ENCODE peak calls at places on chromosomes 13 and 19, in eight cellular contexts. One of them, this sample, is unnamed.

GRCh38 chr19:38194061-38194701 is 29.8 kb downstream of the DPF1 start:
- DNase-seq in uterus: no peak
- DNase-seq in GM23338: no peak
- DNase-seq in adrenal gland: no peak
- DNase-seq in WERI-Rb-1: no peak
- DNase-seq in CD4-positive, CD25-positive, alpha-beta regulatory T cell: no peak
- DNase-seq in neural progenitor cell: no peak
- DNase-seq in neuronal stem cell: no peak
- DNase-seq in this sample: no peak

GRCh38 chr13:47794963-47795362 is 206.1 kb downstream of the SUCLA2 start:
- DNase-seq in uterus: no peak
- DNase-seq in GM23338: peak
- DNase-seq in adrenal gland: no peak
- DNase-seq in WERI-Rb-1: no peak
- DNase-seq in CD4-positive, CD25-positive, alpha-beta regulatory T cell: peak
- DNase-seq in neural progenitor cell: no peak
- DNase-seq in neuronal stem cell: no peak
- DNase-seq in this sample: no peak

GRCh38 chr19:4064551-4065260 is 2.0 kb downstream of the ZBTB7A start:
- DNase-seq in uterus: peak
- DNase-seq in GM23338: peak
- DNase-seq in adrenal gland: peak
- DNase-seq in WERI-Rb-1: peak
- DNase-seq in CD4-positive, CD25-positive, alpha-beta regulatory T cell: peak
- DNase-seq in neural progenitor cell: peak
- DNase-seq in neuronal stem cell: no peak
- DNase-seq in this sample: no peak

GRCh38 chr19:13077233-13077632 is 25.4 kb downstream of the LYL1 start:
- DNase-seq in uterus: no peak
- DNase-seq in GM23338: peak
- DNase-seq in adrenal gland: no peak
- DNase-seq in WERI-Rb-1: no peak
- DNase-seq in CD4-positive, CD25-positive, alpha-beta regulatory T cell: no peak
- DNase-seq in neural progenitor cell: no peak
- DNase-seq in neuronal stem cell: no peak
- DNase-seq in this sample: no peak

GRCh38 chr13:23510544-23510916 is 59.7 kb upstream of the TNFRSF19 start:
- DNase-seq in uterus: no peak
- DNase-seq in GM23338: no peak
- DNase-seq in adrenal gland: no peak
- DNase-seq in WERI-Rb-1: no peak
- DNase-seq in CD4-positive, CD25-positive, alpha-beta regulatory T cell: no peak
- DNase-seq in neural progenitor cell: no peak
- DNase-seq in neuronal stem cell: no peak
- DNase-seq in this sample: no peak

GRCh38 chr13:96052655-96053002 is 572 bp downstream of the UGGT2 start:
- DNase-seq in uterus: no peak
- DNase-seq in GM23338: peak
- DNase-seq in adrenal gland: no peak
- DNase-seq in WERI-Rb-1: no peak
- DNase-seq in CD4-positive, CD25-positive, alpha-beta regulatory T cell: no peak
- DNase-seq in neural progenitor cell: no peak
- DNase-seq in neuronal stem cell: no peak
- DNase-seq in this sample: no peak

GRCh38 chr19:10353793-10354391 is 14.5 kb upstream of the ICAM3 start:
- DNase-seq in uterus: peak
- DNase-seq in GM23338: peak
- DNase-seq in adrenal gland: peak
- DNase-seq in WERI-Rb-1: peak
- DNase-seq in CD4-positive, CD25-positive, alpha-beta regulatory T cell: peak
- DNase-seq in neural progenitor cell: peak
- DNase-seq in neuronal stem cell: peak
- DNase-seq in this sample: no peak

GRCh38 chr13:27026396-27026795 is 145.2 kb downstream of the USP12 start:
- DNase-seq in uterus: no peak
- DNase-seq in GM23338: no peak
- DNase-seq in adrenal gland: no peak
- DNase-seq in WERI-Rb-1: no peak
- DNase-seq in CD4-positive, CD25-positive, alpha-beta regulatory T cell: no peak
- DNase-seq in neural progenitor cell: no peak
- DNase-seq in neuronal stem cell: no peak
- DNase-seq in this sample: no peak

GRCh38 chr19:18456974-18457373 is 19.0 kb upstream of the ISYNA1 start:
- DNase-seq in uterus: peak
- DNase-seq in GM23338: no peak
- DNase-seq in adrenal gland: peak
- DNase-seq in WERI-Rb-1: no peak
- DNase-seq in CD4-positive, CD25-positive, alpha-beta regulatory T cell: no peak
- DNase-seq in neural progenitor cell: no peak
- DNase-seq in neuronal stem cell: no peak
- DNase-seq in this sample: no peak

GRCh38 chr19:15022752-15023151 is 26.5 kb upstream of the CASP14 start:
- DNase-seq in uterus: no peak
- DNase-seq in GM23338: peak
- DNase-seq in adrenal gland: no peak
- DNase-seq in WERI-Rb-1: no peak
- DNase-seq in CD4-positive, CD25-positive, alpha-beta regulatory T cell: no peak
- DNase-seq in neural progenitor cell: no peak
- DNase-seq in neuronal stem cell: no peak
- DNase-seq in this sample: no peak

GRCh38 chr19:37594982-37595382 is 306 bp downstream of the ZNF540 start:
- DNase-seq in uterus: peak
- DNase-seq in GM23338: no peak
- DNase-seq in adrenal gland: peak
- DNase-seq in WERI-Rb-1: peak
- DNase-seq in CD4-positive, CD25-positive, alpha-beta regulatory T cell: no peak
- DNase-seq in neural progenitor cell: no peak
- DNase-seq in neuronal stem cell: no peak
- DNase-seq in this sample: peak

GRCh38 chr13:23384111-23384510 is 49.4 kb downstream of the SACS start:
- DNase-seq in uterus: no peak
- DNase-seq in GM23338: no peak
- DNase-seq in adrenal gland: no peak
- DNase-seq in WERI-Rb-1: no peak
- DNase-seq in CD4-positive, CD25-positive, alpha-beta regulatory T cell: peak
- DNase-seq in neural progenitor cell: no peak
- DNase-seq in neuronal stem cell: no peak
- DNase-seq in this sample: no peak

GRCh38 chr19:45517238-45517637 is 10.0 kb downstream of the VASP start:
- DNase-seq in uterus: no peak
- DNase-seq in GM23338: no peak
- DNase-seq in adrenal gland: no peak
- DNase-seq in WERI-Rb-1: no peak
- DNase-seq in CD4-positive, CD25-positive, alpha-beta regulatory T cell: no peak
- DNase-seq in neural progenitor cell: no peak
- DNase-seq in neuronal stem cell: no peak
- DNase-seq in this sample: no peak

GRCh38 chr13:35597451-35597850 is 121.0 kb upstream of the MAB21L1 start:
- DNase-seq in uterus: no peak
- DNase-seq in GM23338: no peak
- DNase-seq in adrenal gland: no peak
- DNase-seq in WERI-Rb-1: no peak
- DNase-seq in CD4-positive, CD25-positive, alpha-beta regulatory T cell: no peak
- DNase-seq in neural progenitor cell: no peak
- DNase-seq in neuronal stem cell: no peak
- DNase-seq in this sample: no peak

GRCh38 chr13:35599385-35599784 is 122.9 kb upstream of the MAB21L1 start:
- DNase-seq in uterus: no peak
- DNase-seq in GM23338: peak
- DNase-seq in adrenal gland: no peak
- DNase-seq in WERI-Rb-1: peak
- DNase-seq in CD4-positive, CD25-positive, alpha-beta regulatory T cell: no peak
- DNase-seq in neural progenitor cell: peak
- DNase-seq in neuronal stem cell: no peak
- DNase-seq in this sample: no peak

GRCh38 chr13:35598790-35599369 is 122.4 kb upstream of the MAB21L1 start:
- DNase-seq in uterus: no peak
- DNase-seq in GM23338: no peak
- DNase-seq in adrenal gland: no peak
- DNase-seq in WERI-Rb-1: no peak
- DNase-seq in CD4-positive, CD25-positive, alpha-beta regulatory T cell: no peak
- DNase-seq in neural progenitor cell: no peak
- DNase-seq in neuronal stem cell: no peak
- DNase-seq in this sample: no peak

GRCh38 chr13:35600137-35600536 is 123.6 kb upstream of the MAB21L1 start:
- DNase-seq in uterus: no peak
- DNase-seq in GM23338: no peak
- DNase-seq in adrenal gland: no peak
- DNase-seq in WERI-Rb-1: no peak
- DNase-seq in CD4-positive, CD25-positive, alpha-beta regulatory T cell: no peak
- DNase-seq in neural progenitor cell: no peak
- DNase-seq in neuronal stem cell: no peak
- DNase-seq in this sample: no peak

GRCh38 chr13:35598233-35598632 is 121.7 kb upstream of the MAB21L1 start:
- DNase-seq in uterus: no peak
- DNase-seq in GM23338: no peak
- DNase-seq in adrenal gland: no peak
- DNase-seq in WERI-Rb-1: no peak
- DNase-seq in CD4-positive, CD25-positive, alpha-beta regulatory T cell: no peak
- DNase-seq in neural progenitor cell: no peak
- DNase-seq in neuronal stem cell: no peak
- DNase-seq in this sample: no peak
- H3K27ac ChIP-seq in uterus: no peak
- H3K27ac ChIP-seq in GM23338: no peak
- H3K27ac ChIP-seq in adrenal gland: no peak
- H3K27ac ChIP-seq in WERI-Rb-1: peak
- H3K27ac ChIP-seq in CD4-positive, CD25-positive, alpha-beta regulatory T cell: no peak
- H3K27ac ChIP-seq in neural progenitor cell: no peak
- H3K27ac ChIP-seq in neuronal stem cell: no peak
- H3K27ac ChIP-seq in this sample: no peak

DNA sequence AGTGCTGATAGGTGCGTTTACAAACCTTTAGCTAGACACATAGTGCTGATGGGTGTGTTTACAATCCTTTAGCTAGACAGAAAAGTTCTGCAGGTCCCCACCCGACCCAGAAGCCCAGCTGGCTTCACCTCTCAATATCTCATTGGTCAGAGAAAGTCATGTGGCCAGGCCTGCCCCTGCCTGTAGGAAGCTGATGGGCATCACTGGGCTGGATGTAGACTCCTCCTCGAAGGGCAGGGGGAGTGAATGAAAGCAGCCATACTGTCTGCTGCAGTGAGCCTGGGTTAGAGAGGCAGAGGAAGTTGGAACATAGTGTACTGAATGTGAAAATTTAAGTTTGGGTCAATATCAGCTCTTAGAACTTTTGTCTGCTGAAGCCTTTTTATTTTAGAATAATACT is 83.9 kb downstream of the ARHGEF7 start:
- DNase-seq in uterus: no peak
- DNase-seq in GM23338: no peak
- DNase-seq in adrenal gland: no peak
- DNase-seq in WERI-Rb-1: no peak
- DNase-seq in CD4-positive, CD25-positive, alpha-beta regulatory T cell: no peak
- DNase-seq in neural progenitor cell: no peak
- DNase-seq in neuronal stem cell: no peak
- DNase-seq in this sample: no peak
- H3K27ac ChIP-seq in uterus: no peak
- H3K27ac ChIP-seq in GM23338: no peak
- H3K27ac ChIP-seq in adrenal gland: no peak
- H3K27ac ChIP-seq in WERI-Rb-1: no peak
- H3K27ac ChIP-seq in CD4-positive, CD25-positive, alpha-beta regulatory T cell: no peak
- H3K27ac ChIP-seq in neural progenitor cell: no peak
- H3K27ac ChIP-seq in neuronal stem cell: no peak
- H3K27ac ChIP-seq in this sample: peak

GRCh38 chr13:99926014-99926731 is 45.4 kb downstream of the ZIC5 start:
- DNase-seq in uterus: no peak
- DNase-seq in GM23338: no peak
- DNase-seq in adrenal gland: peak
- DNase-seq in WERI-Rb-1: no peak
- DNase-seq in CD4-positive, CD25-positive, alpha-beta regulatory T cell: no peak
- DNase-seq in neural progenitor cell: no peak
- DNase-seq in neuronal stem cell: no peak
- DNase-seq in this sample: no peak
- H3K27ac ChIP-seq in uterus: no peak
- H3K27ac ChIP-seq in GM23338: no peak
- H3K27ac ChIP-seq in adrenal gland: no peak
- H3K27ac ChIP-seq in WERI-Rb-1: no peak
- H3K27ac ChIP-seq in CD4-positive, CD25-positive, alpha-beta regulatory T cell: no peak
- H3K27ac ChIP-seq in neural progenitor cell: no peak
- H3K27ac ChIP-seq in neuronal stem cell: no peak
- H3K27ac ChIP-seq in this sample: no peak

GRCh38 chr13:99653526-99653925 is 152.3 kb downstream of the TM9SF2 start:
- DNase-seq in uterus: no peak
- DNase-seq in GM23338: no peak
- DNase-seq in adrenal gland: no peak
- DNase-seq in WERI-Rb-1: no peak
- DNase-seq in CD4-positive, CD25-positive, alpha-beta regulatory T cell: no peak
- DNase-seq in neural progenitor cell: no peak
- DNase-seq in neuronal stem cell: no peak
- DNase-seq in this sample: no peak

GRCh38 chr13:99656092-99656745 is 154.9 kb downstream of the TM9SF2 start:
- DNase-seq in uterus: peak
- DNase-seq in GM23338: peak
- DNase-seq in adrenal gland: peak
- DNase-seq in WERI-Rb-1: peak
- DNase-seq in CD4-positive, CD25-positive, alpha-beta regulatory T cell: peak
- DNase-seq in neural progenitor cell: peak
- DNase-seq in neuronal stem cell: peak
- DNase-seq in this sample: peak

GRCh38 chr13:99656843-99657506 is 155.7 kb downstream of the TM9SF2 start:
- DNase-seq in uterus: no peak
- DNase-seq in GM23338: no peak
- DNase-seq in adrenal gland: no peak
- DNase-seq in WERI-Rb-1: no peak
- DNase-seq in CD4-positive, CD25-positive, alpha-beta regulatory T cell: peak
- DNase-seq in neural progenitor cell: peak
- DNase-seq in neuronal stem cell: no peak
- DNase-seq in this sample: no peak

GRCh38 chr13:99654076-99654475 is 152.8 kb downstream of the TM9SF2 start:
- DNase-seq in uterus: no peak
- DNase-seq in GM23338: no peak
- DNase-seq in adrenal gland: no peak
- DNase-seq in WERI-Rb-1: no peak
- DNase-seq in CD4-positive, CD25-positive, alpha-beta regulatory T cell: no peak
- DNase-seq in neural progenitor cell: no peak
- DNase-seq in neuronal stem cell: no peak
- DNase-seq in this sample: no peak

DNA sequence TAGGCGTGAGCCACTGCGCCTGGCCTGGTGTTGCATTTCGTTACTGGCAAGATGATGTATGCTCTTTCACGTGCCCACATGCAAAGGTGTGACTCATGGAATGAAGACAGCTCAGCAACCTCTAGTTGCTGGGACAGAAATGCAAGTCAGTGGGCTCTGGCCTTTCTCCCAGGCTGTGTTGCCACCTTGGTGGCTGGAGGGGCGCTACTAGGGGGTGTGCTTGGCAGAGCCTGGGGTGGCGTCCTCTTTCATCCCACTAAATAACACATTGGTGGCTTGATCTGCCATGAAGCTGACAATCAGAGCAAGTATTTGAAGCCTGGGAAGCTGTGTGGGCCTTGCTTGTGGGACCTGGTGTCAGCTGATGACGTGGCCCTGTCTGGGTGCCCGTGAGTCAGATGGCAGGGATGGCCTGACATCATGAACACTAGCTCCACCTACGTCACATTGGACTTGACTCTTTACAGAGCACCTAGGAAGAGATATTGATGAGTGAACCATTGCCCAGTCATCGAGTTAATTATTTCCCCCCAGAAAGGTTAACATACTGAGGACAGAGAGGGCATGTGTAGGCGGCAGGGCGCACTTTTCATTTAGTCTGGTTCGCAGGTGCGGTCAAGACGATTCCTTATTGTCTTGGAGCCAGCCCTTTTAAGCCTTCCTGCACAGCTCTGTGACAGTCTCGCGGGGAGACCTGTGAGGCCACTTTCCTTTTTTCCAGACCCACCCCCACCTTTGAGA is 154.2 kb downstream of the TM9SF2 start:
- DNase-seq in uterus: no peak
- DNase-seq in GM23338: no peak
- DNase-seq in adrenal gland: peak
- DNase-seq in WERI-Rb-1: no peak
- DNase-seq in CD4-positive, CD25-positive, alpha-beta regulatory T cell: peak
- DNase-seq in neural progenitor cell: peak
- DNase-seq in neuronal stem cell: no peak
- DNase-seq in this sample: no peak
- H3K27ac ChIP-seq in uterus: no peak
- H3K27ac ChIP-seq in GM23338: no peak
- H3K27ac ChIP-seq in adrenal gland: no peak
- H3K27ac ChIP-seq in WERI-Rb-1: no peak
- H3K27ac ChIP-seq in CD4-positive, CD25-positive, alpha-beta regulatory T cell: peak
- H3K27ac ChIP-seq in neural progenitor cell: no peak
- H3K27ac ChIP-seq in neuronal stem cell: no peak
- H3K27ac ChIP-seq in this sample: no peak

This sample was measured in thoracic aorta.